ENCODE peak calls at places on chromosomes 2 and 18, in four cellular contexts. F is tibial artery, K is NCI-H1417 treated with DMSO at 0.1 percent for 48 hours, G is fibroblast of lung. I is an unnamed sample.

GRCh38 chr2:3940661-3941060 is 237.3 kb downstream of the DCDC2C start:
- DNase-seq in F (no peak), K (no peak), G (no peak), I (no peak)

GRCh38 chr2:40371525-40372277 is 80.2 kb downstream of the SLC8A1 start:
- DNase-seq in F (peak; percentile 48), K (no peak), G (peak; percentile 85), I (no peak)

GRCh38 chr2:18169121-18169786 is 290.8 kb downstream of the KCNS3 start:
- DNase-seq in F (no peak), K (no peak), G (no peak), I (no peak)

GRCh38 chr2:36569267-36569860 is 28.6 kb downstream of the FEZ2 start:
- DNase-seq in F (no peak), K (no peak), G (no peak), I (no peak)

GRCh38 chr18:48952287-48953095 is 1.7 kb upstream of the SMAD7 start:
- DNase-seq in F (peak; percentile 85), K (peak; percentile 70), G (peak; percentile 92), I (peak; percentile 30)

GRCh38 chr2:47422016-47422415 is 19.1 kb downstream of the MSH2 start:
- DNase-seq in F (no peak), K (no peak), G (no peak), I (no peak)

GRCh38 chr2:17830053-17831034 is 14.1 kb downstream of the MSGN1 start:
- DNase-seq in F (peak; percentile 23), K (no peak), G (peak; percentile 69), I (no peak)

GRCh38 chr2:208441951-208442350 is 35.4 kb downstream of the PTH2R start:
- DNase-seq in F (no peak), K (no peak), G (no peak), I (no peak)

GRCh38 chr2:205865794-205866490 is 183.6 kb downstream of the NRP2 start:
- DNase-seq in F (no peak), K (peak; percentile 46), G (peak; percentile 37), I (no peak)

GRCh38 chr2:207983654-207984053 is 41.7 kb downstream of the PLEKHM3 start:
- DNase-seq in F (no peak), K (no peak), G (no peak), I (no peak)

GRCh38 chr2:134436706-134437105 is 182.8 kb downstream of the MGAT5 start:
- DNase-seq in F (no peak), K (no peak), G (no peak), I (no peak)

GRCh38 chr2:159571540-159572260 is 44.6 kb downstream of the BAZ2B start:
- DNase-seq in F (no peak), K (no peak), G (no peak), I (no peak)

GRCh38 chr2:104412384-104412783 is 441.5 kb upstream of the POU3F3 start:
- DNase-seq in F (no peak), K (no peak), G (no peak), I (no peak)

GRCh38 chr2:100008960-100009359 is 133.4 kb downstream of the AFF3 start:
- DNase-seq in F (no peak), K (no peak), G (peak; percentile 81), I (no peak)

GRCh38 chr2:42048318-42049251 is 764 bp downstream of the PKDCC start:
- DNase-seq in F (peak; percentile 65), K (no peak), G (peak; percentile 29), I (no peak)

GRCh38 chr2:136068828-136069227 is 49.1 kb downstream of the CXCR4 start:
- DNase-seq in F (no peak), K (no peak), G (no peak), I (no peak)

GRCh38 chr2:241858206-241859016 is at the start of gene PDCD1:
- DNase-seq in F (no peak), K (no peak), G (no peak), I (peak; percentile 52)

GRCh38 chr2:236676131-236676873 is 106.7 kb downstream of the ACKR3 start:
- DNase-seq in F (no peak), K (no peak), G (peak; percentile 72), I (no peak)

GRCh38 chr2:65710779-65711295 is 278.4 kb upstream of the SPRED2 start:
- DNase-seq in F (no peak), K (no peak), G (peak; percentile 43), I (no peak)

I was measured in CD8-positive, alpha-beta T cell.